ENCODE peak calls at places on chromosome 21, in four cellular contexts. T, Q, D and I are unnamed samples.

GRCh38 chr21:15212214-15212613 is 147.4 kb upstream of the NRIP1 start:
- DNase-seq in T (no peak), Q (no peak), D (no peak), I (no peak)

GRCh38 chr21:36929622-36930021 is 36.8 kb downstream of the HLCS start:
- DNase-seq in T (no peak), Q (no peak), D (no peak), I (no peak)

GRCh38 chr21:21818898-21819297 is 820.7 kb downstream of the NCAM2 start:
- DNase-seq in T (no peak), Q (peak; percentile 38), D (no peak), I (no peak)

GRCh38 chr21:30194701-30195299 is 21.1 kb downstream of the CLDN8 start:
- DNase-seq in T (peak; percentile 10), Q (peak; percentile 18), D (peak; percentile 38), I (no peak)

GRCh38 chr21:38208118-38208517 is 48.7 kb upstream of the KCNJ15 start:
- DNase-seq in T (no peak), Q (no peak), D (no peak), I (no peak)

GRCh38 chr21:39316062-39316461 is 2.6 kb upstream of the BRWD1 start:
- DNase-seq in T (no peak), Q (no peak), D (no peak), I (no peak)

GRCh38 chr21:16241500-16241963 is 511.8 kb downstream of the USP25 start:
- DNase-seq in T (no peak), Q (no peak), D (no peak), I (no peak)

GRCh38 chr21:39847877-39848276 is 19.4 kb upstream of the PCP4 start:
- DNase-seq in T (no peak), Q (no peak), D (no peak), I (no peak)

GRCh38 chr21:28269173-28269572 is 723.5 kb downstream of the LTN1 start:
- DNase-seq in T (no peak), Q (peak; percentile 53), D (no peak), I (no peak)

GRCh38 chr21:18744840-18745239 is 341.3 kb upstream of the TMPRSS15 start:
- DNase-seq in T (no peak), Q (no peak), D (no peak), I (no peak)

GRCh38 chr21:36839123-36839522 is 127.3 kb downstream of the HLCS start:
- DNase-seq in T (no peak), Q (no peak), D (no peak), I (no peak)

GRCh38 chr21:21199342-21200102 is 201.3 kb downstream of the NCAM2 start:
- DNase-seq in T (no peak), Q (no peak), D (no peak), I (no peak)

GRCh38 chr21:24395320-24395933 is 1211.9 kb downstream of the MRPL39 start:
- DNase-seq in T (no peak), Q (no peak), D (no peak), I (no peak)

GRCh38 chr21:41045534-41046268 is 122.3 kb upstream of the BACE2 start:
- DNase-seq in T (peak; percentile 5), Q (peak; percentile 43), D (peak; percentile 32), I (no peak)

GRCh38 chr21:38323721-38324591 is 67.2 kb downstream of the KCNJ15 start:
- DNase-seq in T (no peak), Q (no peak), D (no peak), I (no peak)

GRCh38 chr21:28444131-28444530 is 548.5 kb downstream of the LTN1 start:
- DNase-seq in T (no peak), Q (no peak), D (no peak), I (no peak)

GRCh38 chr21:24217141-24217540 is 1390.1 kb downstream of the MRPL39 start:
- DNase-seq in T (no peak), Q (no peak), D (no peak), I (no peak)

GRCh38 chr21:38990424-38990794 is 184.7 kb downstream of the ETS2 start:
- DNase-seq in T (peak; percentile 61), Q (peak; percentile 49), D (no peak), I (no peak)

GRCh38 chr21:40635336-40635735 is 211.6 kb downstream of the DSCAM start:
- DNase-seq in T (no peak), Q (no peak), D (no peak), I (no peak)

GRCh38 chr21:15300131-15300530 is 235.3 kb upstream of the NRIP1 start:
- DNase-seq in T (no peak), Q (no peak), D (no peak), I (no peak)

GRCh38 chr21:37072239-37072987 is 458 bp downstream of the PIGP start:
- DNase-seq in T (no peak), Q (no peak), D (no peak), I (no peak)

GRCh38 chr21:15616864-15617574 is 112.8 kb upstream of the USP25 start:
- DNase-seq in T (no peak), Q (no peak), D (no peak), I (no peak)

GRCh38 chr21:39094847-39095525 is 88.3 kb downstream of the PSMG1 start:
- DNase-seq in T (peak; percentile 99), Q (no peak), D (peak; percentile 37), I (no peak)

GRCh38 chr21:26844258-26845065 is 747 bp downstream of the ADAMTS1 start:
- DNase-seq in T (no peak), Q (peak; percentile 73), D (no peak), I (no peak)

GRCh38 chr21:29638138-29638537 is 301.7 kb downstream of the GRIK1 start:
- DNase-seq in T (no peak), Q (no peak), D (no peak), I (no peak)

GRCh38 chr21:14120091-14120734 is 90.5 kb downstream of the LIPI start:
- DNase-seq in T (peak; percentile 11), Q (peak; percentile 25), D (peak; percentile 52), I (peak; percentile 23)

GRCh38 chr21:39033878-39034589 is 149.2 kb downstream of the PSMG1 start:
- DNase-seq in T (peak; percentile 98), Q (no peak), D (no peak), I (no peak)

GRCh38 chr21:39110431-39110830 is 72.8 kb downstream of the PSMG1 start:
- DNase-seq in T (no peak), Q (no peak), D (no peak), I (no peak)

GRCh38 chr21:39196310-39196709 is 13.1 kb upstream of the PSMG1 start:
- DNase-seq in T (no peak), Q (no peak), D (no peak), I (no peak)

GRCh38 chr21:16117851-16118592 is 388.2 kb downstream of the USP25 start:
- DNase-seq in T (no peak), Q (no peak), D (no peak), I (no peak)

GRCh38 chr21:14585122-14585521 is 39.0 kb upstream of the SAMSN1 start:
- DNase-seq in T (no peak), Q (no peak), D (no peak), I (no peak)

GRCh38 chr21:16590186-16590585 is 860.4 kb downstream of the USP25 start:
- DNase-seq in T (no peak), Q (no peak), D (no peak), I (no peak)

GRCh38 chr21:41254090-41254700 is 62.4 kb upstream of the FAM3B start:
- DNase-seq in T (no peak), Q (no peak), D (no peak), I (no peak)

GRCh38 chr21:16082038-16082816 is 352.4 kb downstream of the USP25 start:
- DNase-seq in T (no peak), Q (no peak), D (no peak), I (no peak)

GRCh38 chr21:37921091-37921490 is 4.8 kb upstream of the KCNJ6 start:
- DNase-seq in T (no peak), Q (no peak), D (no peak), I (no peak)

GRCh38 chr21:28215214-28215954 is 777.3 kb downstream of the LTN1 start:
- DNase-seq in T (no peak), Q (no peak), D (no peak), I (no peak)

GRCh38 chr21:37974081-37974480 is 57.8 kb upstream of the KCNJ6 start:
- DNase-seq in T (no peak), Q (no peak), D (no peak), I (no peak)

GRCh38 chr21:27246741-27247140 is 279.9 kb upstream of the ADAMTS5 start:
- DNase-seq in T (no peak), Q (no peak), D (no peak), I (no peak)

GRCh38 chr21:37886726-37887309 is 29.4 kb downstream of the KCNJ6 start:
- DNase-seq in T (no peak), Q (no peak), D (no peak), I (no peak)

GRCh38 chr21:42314616-42315295 is 453 bp downstream of the TFF3 start:
- DNase-seq in T (peak; percentile 62), Q (no peak), D (no peak), I (no peak)
- TF ChIP-seq NFIC in T (no peak), Q (no peak), D (no peak), I (no peak)

GRCh38 chr21:46189213-46189958 is 5.1 kb upstream of the SPATC1L start:
- DNase-seq in T (no peak), Q (peak; percentile 62), D (peak; percentile 63), I (no peak)
- TF ChIP-seq NFIC in T (no peak), Q (no peak), D (no peak), I (no peak)

DNA sequence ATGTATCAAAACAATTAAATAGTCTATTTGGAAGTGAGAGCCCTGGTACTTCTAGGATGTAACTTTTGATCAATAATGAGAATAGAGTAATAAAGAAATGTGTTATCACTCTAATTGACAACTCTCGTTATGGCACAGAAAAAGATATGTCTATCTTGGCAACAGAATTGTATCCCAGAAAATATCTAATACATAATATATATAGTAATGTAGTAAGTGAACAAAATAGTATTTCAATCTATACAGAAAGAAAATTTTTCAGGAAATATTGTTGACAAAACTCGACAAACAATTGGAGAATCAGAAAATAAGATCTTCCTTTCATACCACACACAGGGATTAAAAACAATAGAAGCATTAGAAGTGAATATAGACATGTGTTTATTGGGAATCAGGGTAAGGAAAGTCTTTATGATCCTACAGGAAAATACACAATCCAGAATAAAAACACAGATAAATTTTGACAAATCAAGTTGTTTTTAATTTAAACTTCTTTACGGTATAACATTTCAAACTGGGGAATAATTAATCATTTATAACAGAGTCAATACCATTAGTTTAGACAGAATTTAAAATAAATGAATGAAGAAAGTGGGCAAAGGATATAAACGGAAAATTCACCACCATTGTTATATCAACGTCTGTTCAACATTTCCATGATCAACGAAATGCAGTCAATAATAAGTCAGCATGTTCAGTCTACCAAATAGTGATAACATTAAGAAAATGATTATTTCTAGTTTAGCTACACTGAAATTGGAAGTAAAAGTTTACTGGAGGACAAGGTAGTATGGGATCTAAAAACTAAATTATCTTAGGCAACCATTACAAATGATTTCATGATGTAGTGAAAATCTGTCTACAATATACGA is 1526.5 kb upstream of the TPTE start:
- DNase-seq in T (peak; percentile 83), Q (no peak), D (peak; percentile 29), I (no peak)
- TF ChIP-seq NFIC in T (no peak), Q (no peak), D (no peak), I (no peak)

GRCh38 chr21:42846221-42846620 is 33.1 kb downstream of the WDR4 start:
- DNase-seq in T (no peak), Q (peak; percentile 5), D (no peak), I (no peak)
- TF ChIP-seq NFIC in T (no peak), Q (no peak), D (no peak), I (no peak)

GRCh38 chr21:35470522-35470921 is 421.4 kb upstream of the RUNX1 start:
- DNase-seq in T (no peak), Q (no peak), D (peak; percentile 55), I (no peak)
- TF ChIP-seq NFIC in T (no peak), Q (no peak), D (no peak), I (no peak)